ENCODE peak calls at places on chromosomes 12 and 14, in five cellular contexts. V is esophagus muscularis mucosa, Y is transverse colon, S is AG09309, Z is Peyer's patch. J is an unnamed sample.

GRCh38 chr14:96479435-96480146 is 22.6 kb upstream of the PAPOLA start:
- DNase-seq in Y (no peak), V (no peak), S (no peak), Z (no peak), J (no peak)

GRCh38 chr12:116370004-116370404 is 92.5 kb upstream of the MED13L start:
- DNase-seq in V (no peak), Y (no peak), Z (no peak), S (no peak), J (no peak)

GRCh38 chr12:120249875-120250795 is 15.4 kb downstream of the PXN start:
- DNase-seq in S (no peak), V (no peak), Z (peak), Y (no peak), J (no peak)

GRCh38 chr14:73457935-73458218 is 469 bp downstream of the NUMB start:
- DNase-seq in V (no peak), Z (no peak), Y (peak), S (no peak), J (peak)

GRCh38 chr12:22255097-22255496 is 79.4 kb downstream of the ST8SIA1 start:
- DNase-seq in V (no peak), Y (no peak), S (no peak), Z (no peak), J (no peak)

GRCh38 chr12:61232040-61232439 is 1028.2 kb upstream of the USP15 start:
- DNase-seq in Y (no peak), S (no peak), Z (no peak), V (no peak), J (no peak)

GRCh38 chr12:111010061-111010460 is 89.7 kb upstream of the MYL2 start:
- DNase-seq in Z (no peak), V (no peak), Y (no peak), S (no peak), J (no peak)

GRCh38 chr12:12334710-12335040 is 15.4 kb downstream of the MANSC1 start:
- DNase-seq in Y (no peak), Z (no peak), V (no peak), S (no peak), J (no peak)

GRCh38 chr14:49464885-49465284 is 121.3 kb downstream of the RPS29 start:
- DNase-seq in Y (no peak), Z (no peak), S (no peak), V (no peak), J (no peak)

GRCh38 chr14:100620437-100621100 is 33.4 kb upstream of the BEGAIN start:
- DNase-seq in Y (peak), V (no peak), Z (no peak), S (no peak), J (no peak)

GRCh38 chr14:100086361-100086760 is 21.1 kb downstream of the EVL start:
- DNase-seq in Y (no peak), V (no peak), S (no peak), Z (no peak), J (no peak)

GRCh38 chr12:50185975-50186663 is 18.9 kb upstream of the CERS5 start:
- DNase-seq in V (no peak), Z (no peak), Y (no peak), S (peak), J (no peak)

GRCh38 chr14:47278233-47278842 is 397.1 kb downstream of the MDGA2 start:
- DNase-seq in Z (no peak), V (no peak), Y (peak), S (no peak), J (no peak)

GRCh38 chr12:130876758-130877157 is 4.9 kb downstream of the RAN start:
- DNase-seq in Y (no peak), Z (no peak), V (no peak), S (no peak), J (no peak)

GRCh38 chr14:73295198-73295796 is 58.0 kb downstream of the PAPLN start:
- DNase-seq in S (no peak), Z (no peak), V (no peak), Y (no peak), J (no peak)

GRCh38 chr12:51926718-51927117 is 19.4 kb downstream of the ACVRL1 start:
- DNase-seq in S (no peak), Y (peak), V (no peak), Z (peak), J (no peak)

GRCh38 chr14:92589213-92589852 is 75.8 kb downstream of the RIN3 start:
- DNase-seq in S (no peak), Z (peak), V (no peak), Y (no peak), J (no peak)

GRCh38 chr14:78519863-78520262 is 349.7 kb downstream of the NRXN3 start:
- DNase-seq in S (no peak), Y (peak), Z (no peak), V (peak), J (no peak)

GRCh38 chr14:103194256-103195045 is 71.2 kb downstream of the TNFAIP2 start:
- DNase-seq in S (peak), Z (no peak), V (no peak), Y (no peak), J (no peak)

GRCh38 chr14:101579372-101580080 is 18.2 kb downstream of the DIO3 start:
- DNase-seq in Y (no peak), V (no peak), S (no peak), Z (no peak), J (no peak)

GRCh38 chr12:41932470-41932991 is 212.1 kb downstream of the GXYLT1 start:
- DNase-seq in S (no peak), Y (peak), V (no peak), Z (peak), J (no peak)

GRCh38 chr12:52906049-52906645 is 1.3 kb upstream of the KRT8 start:
- DNase-seq in Z (no peak), S (no peak), Y (no peak), V (no peak), J (no peak)

GRCh38 chr12:20150835-20151234 is 217.5 kb upstream of the PDE3A start:
- DNase-seq in S (no peak), V (no peak), Y (no peak), Z (no peak), J (no peak)

GRCh38 chr12:95182868-95183415 is 34.3 kb downstream of the FGD6 start:
- DNase-seq in Y (no peak), V (no peak), Z (no peak), S (peak), J (no peak)

GRCh38 chr12:130240831-130241590 is 78.7 kb downstream of the FZD10 start:
- DNase-seq in V (no peak), Z (no peak), Y (no peak), S (no peak), J (no peak)

GRCh38 chr14:34562776-34563150 is 23.3 kb upstream of the EAPP start:
- DNase-seq in V (no peak), S (no peak), Y (no peak), Z (no peak), J (no peak)

GRCh38 chr12:111268738-111269572 is 99.9 kb downstream of the PHETA1 start:
- DNase-seq in V (no peak), Y (no peak), S (no peak), Z (no peak), J (no peak)

GRCh38 chr12:52439420-52439819 is 5.2 kb upstream of the KRT75 start:
- DNase-seq in V (no peak), Z (no peak), Y (no peak), S (no peak), J (no peak)

GRCh38 chr14:45253754-45254300 is 825 bp upstream of the MIS18BP1 start:
- DNase-seq in Z (no peak), V (no peak), S (no peak), Y (peak), J (no peak)

GRCh38 chr12:96061864-96062453 is 26.6 kb upstream of the LTA4H start:
- DNase-seq in V (no peak), Z (peak), Y (peak), S (peak), J (peak)

GRCh38 chr12:1907652-1908611 is 10.5 kb downstream of the CACNA2D4 start:
- DNase-seq in Y (peak), S (no peak), Z (no peak), V (peak), J (peak)

GRCh38 chr12:79424109-79424721 is 266.5 kb downstream of the PAWR start:
- DNase-seq in Y (no peak), S (peak), V (no peak), Z (no peak), J (no peak)

GRCh38 chr14:102732924-102733323 is 44.3 kb upstream of the TRAF3 start:
- DNase-seq in V (no peak), Y (no peak), Z (no peak), S (no peak), J (peak)

GRCh38 chr12:120194226-120194533 is 335 bp downstream of the GCN1 start:
- DNase-seq in Y (no peak), S (no peak), V (no peak), Z (no peak), J (no peak)

DNA sequence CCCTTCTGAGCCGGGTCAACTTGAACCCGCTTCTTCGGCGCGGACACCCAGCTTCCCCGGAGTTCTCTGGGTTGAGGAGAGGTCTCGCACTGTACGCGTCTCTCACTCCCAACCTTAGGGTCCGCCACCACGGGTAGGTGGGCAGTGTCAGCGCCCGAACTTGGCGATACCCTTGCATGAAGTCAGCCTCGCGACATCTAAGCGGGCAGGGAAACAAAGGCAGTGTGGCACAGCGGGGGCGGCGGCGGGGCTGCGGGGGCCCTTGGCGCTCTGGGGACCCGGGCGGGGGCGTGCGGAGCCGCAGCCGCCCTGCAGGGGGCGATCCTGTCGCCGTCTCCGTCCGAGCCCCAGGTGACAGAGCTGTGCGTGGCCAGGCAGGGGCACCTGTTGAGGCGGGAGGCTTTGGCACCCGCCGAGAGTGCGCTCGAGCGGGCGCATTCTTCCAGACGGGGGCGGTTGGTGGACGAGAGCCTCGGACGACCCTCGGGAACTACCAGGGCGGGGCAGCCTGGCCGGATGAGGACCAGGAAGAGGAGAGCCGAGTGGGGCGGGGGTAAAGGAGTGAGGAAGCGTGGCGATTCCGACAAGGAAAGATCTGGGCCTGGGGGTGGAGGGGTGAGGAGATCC is 1.1 kb downstream of the GALNT16 start:
- DNase-seq in V (no peak), Y (peak), S (no peak), Z (no peak), J (no peak)
- TF ChIP-seq CTCF in V (peak), Y (peak), S (peak), Z (peak), J (peak)

GRCh38 chr14:57199911-57200310 is 68.8 kb downstream of the EXOC5 start:
- DNase-seq in Z (no peak), Y (no peak), S (no peak), V (no peak), J (no peak)
- TF ChIP-seq CTCF in Z (no peak), Y (no peak), S (no peak), V (no peak), J (no peak)

GRCh38 chr14:39426605-39427004 is 5.6 kb downstream of the FBXO33 start:
- DNase-seq in Z (no peak), V (no peak), S (peak), Y (no peak), J (no peak)
- TF ChIP-seq CTCF in Z (peak), V (peak), S (peak), Y (no peak), J (peak)

GRCh38 chr14:57812000-57812399 is 53.9 kb downstream of the SLC35F4 start:
- DNase-seq in Z (no peak), Y (no peak), S (no peak), V (no peak), J (no peak)
- TF ChIP-seq CTCF in Z (no peak), Y (no peak), S (no peak), V (no peak), J (no peak)

GRCh38 chr12:6376079-6376941 is 947 bp upstream of the SCNN1A start:
- DNase-seq in V (no peak), Y (peak), S (no peak), Z (no peak), J (no peak)
- TF ChIP-seq CTCF in V (peak), Y (peak), S (peak), Z (peak), J (peak)

DNA sequence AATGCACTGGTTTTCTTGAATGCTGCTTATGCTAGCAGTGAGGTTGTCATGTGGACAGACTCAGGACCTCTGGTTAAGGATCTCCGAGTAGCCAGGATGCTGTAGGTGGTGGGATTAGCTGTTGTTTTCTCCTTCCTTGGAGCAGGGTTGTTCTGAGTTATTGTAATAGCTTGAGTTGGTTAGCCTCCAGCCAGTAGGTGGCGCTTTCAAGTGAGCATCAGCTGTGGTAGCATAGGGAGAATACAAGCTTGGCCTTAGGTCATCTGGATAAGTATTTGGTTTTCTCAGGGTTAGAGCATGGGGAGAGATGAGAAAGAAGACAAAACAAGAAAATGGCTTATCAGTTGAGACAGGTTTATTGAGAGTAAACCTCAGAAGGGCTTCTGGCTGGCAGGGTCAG is 299.7 kb upstream of the FBXO33 start:
- DNase-seq in Z (no peak), Y (no peak), V (no peak), S (no peak), J (no peak)
- TF ChIP-seq CTCF in Z (peak), Y (no peak), V (no peak), S (no peak), J (no peak)

DNA sequence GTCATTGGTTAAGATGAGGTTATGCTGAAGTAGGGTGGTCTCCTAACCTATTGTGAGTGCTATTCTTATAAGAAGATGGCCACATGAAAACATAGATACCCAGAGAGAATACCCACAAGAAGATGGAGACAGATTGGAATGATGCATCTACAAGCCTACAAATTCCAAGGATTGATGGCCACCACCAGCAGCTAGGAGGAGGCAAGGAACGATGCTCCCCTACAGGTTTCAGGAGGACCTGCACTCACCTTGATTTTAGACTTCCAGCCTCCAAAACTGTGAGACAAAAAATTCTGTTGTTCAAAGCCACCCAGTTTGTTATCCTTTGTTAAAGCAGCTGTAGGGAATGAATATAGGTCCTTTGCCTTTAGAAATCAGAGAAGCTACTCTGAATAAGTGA is 227.4 kb downstream of the NEDD1 start:
- DNase-seq in Y (no peak), V (no peak), S (no peak), Z (no peak), J (no peak)
- TF ChIP-seq CTCF in Y (no peak), V (no peak), S (no peak), Z (no peak), J (no peak)

GRCh38 chr12:16844875-16845274 is 238.9 kb upstream of the LMO3 start:
- DNase-seq in Z (no peak), S (no peak), Y (no peak), V (no peak), J (no peak)
- TF ChIP-seq CTCF in Z (no peak), S (no peak), Y (no peak), V (no peak), J (no peak)

GRCh38 chr14:64865992-64866391 is 13.7 kb downstream of the SPTB start:
- DNase-seq in V (no peak), Z (no peak), S (no peak), Y (no peak), J (no peak)

GRCh38 chr14:64864258-64864657 is 15.4 kb downstream of the SPTB start:
- DNase-seq in S (no peak), Y (no peak), V (no peak), Z (no peak), J (no peak)

GRCh38 chr14:64860039-64860438 is 19.7 kb downstream of the SPTB start:
- DNase-seq in V (no peak), Y (no peak), S (no peak), Z (no peak), J (no peak)

GRCh38 chr14:64857979-64858740 is 21.5 kb downstream of the SPTB start:
- DNase-seq in Y (no peak), S (no peak), Z (no peak), V (no peak), J (no peak)

GRCh38 chr14:64861916-64862315 is 17.8 kb downstream of the SPTB start:
- DNase-seq in Z (no peak), V (no peak), Y (no peak), S (no peak), J (no peak)
- TF ChIP-seq CTCF in Z (no peak), V (no peak), Y (no peak), S (no peak), J (no peak)

J was measured in osteocyte.